ENCODE peak calls at places on chromosomes 16 and 17, in four cellular contexts. O, F, B and N are unnamed samples.

GRCh38 chr17:38864636-38865398 is 5.0 kb upstream of the LASP1 start:
- DNase-seq in O (no peak), F (no peak), B (peak), N (no peak)

GRCh38 chr17:17346428-17347233 is 43.5 kb downstream of the NT5M start:
- DNase-seq in O (no peak), F (no peak), B (no peak), N (no peak)

GRCh38 chr17:4658478-4659305 is 17.2 kb upstream of the ALOX15 start:
- DNase-seq in O (peak), F (peak), B (peak), N (no peak)

GRCh38 chr17:17411692-17412091 is 65.1 kb upstream of the MED9 start:
- DNase-seq in O (no peak), F (no peak), B (no peak), N (no peak)

GRCh38 chr17:44310612-44311376 is 2.4 kb downstream of the RUNDC3A start:
- DNase-seq in O (no peak), F (no peak), B (no peak), N (no peak)

GRCh38 chr17:7208027-7208571 is 11.5 kb downstream of the DLG4 start:
- DNase-seq in O (no peak), F (no peak), B (no peak), N (no peak)

GRCh38 chr17:59848778-59849177 is 44.0 kb downstream of the TUBD1 start:
- DNase-seq in O (peak), F (no peak), B (peak), N (peak)

GRCh38 chr16:82584553-82585152 is 42.1 kb upstream of the CDH13 start:
- DNase-seq in O (no peak), F (no peak), B (peak), N (no peak)

GRCh38 chr16:12661656-12662172 is 142.0 kb downstream of the CPPED1 start:
- DNase-seq in O (peak), F (no peak), B (peak), N (peak)

GRCh38 chr16:82031116-82032084 is 3.7 kb upstream of the HSD17B2 start:
- DNase-seq in O (no peak), F (no peak), B (peak), N (peak)

GRCh38 chr16:25941800-25942558 is 250.2 kb downstream of the HS3ST4 start:
- DNase-seq in O (no peak), F (no peak), B (no peak), N (no peak)

GRCh38 chr16:15757075-15757386 is 99.8 kb downstream of the MYH11 start:
- DNase-seq in O (no peak), F (no peak), B (no peak), N (no peak)

GRCh38 chr17:82013772-82014321 is 8.8 kb downstream of the CENPX start:
- DNase-seq in O (no peak), F (no peak), B (no peak), N (no peak)

GRCh38 chr17:3505008-3505407 is 29.2 kb downstream of the ASPA start:
- DNase-seq in O (no peak), F (no peak), B (no peak), N (no peak)

GRCh38 chr16:518858-519257 is 8.7 kb upstream of the CAPN15 start:
- DNase-seq in O (no peak), F (no peak), B (no peak), N (no peak)

GRCh38 chr17:5182597-5183409 is 8.9 kb downstream of the ZNF594 start:
- DNase-seq in O (no peak), F (no peak), B (no peak), N (no peak)

GRCh38 chr16:81263470-81264200 is 25.1 kb downstream of the BCO1 start:
- DNase-seq in O (no peak), F (no peak), B (no peak), N (no peak)

GRCh38 chr16:16158741-16159374 is 64.4 kb downstream of the ABCC6 start:
- DNase-seq in O (no peak), F (no peak), B (no peak), N (no peak)

GRCh38 chr17:82710499-82711232 is 5.8 kb upstream of the FN3KRP start:
- DNase-seq in O (no peak), F (no peak), B (no peak), N (no peak)

GRCh38 chr16:27424772-27425498 is 23.0 kb downstream of the IL21R start:
- DNase-seq in O (peak), F (no peak), B (no peak), N (no peak)

GRCh38 chr17:179721-180379 is 1.6 kb downstream of the DOC2B start:
- DNase-seq in O (no peak), F (no peak), B (peak), N (no peak)

GRCh38 chr16:70769761-70770160 is 31.2 kb downstream of the VAC14 start:
- DNase-seq in O (no peak), F (no peak), B (no peak), N (no peak)

GRCh38 chr16:13118091-13118490 is 216.7 kb downstream of the SHISA9 start:
- DNase-seq in O (no peak), F (no peak), B (no peak), N (no peak)

GRCh38 chr17:64491034-64491860 is 5.6 kb downstream of the POLG2 start:
- DNase-seq in O (peak), F (no peak), B (peak), N (peak)

GRCh38 chr16:12503201-12503600 is 300.5 kb downstream of the CPPED1 start:
- DNase-seq in O (no peak), F (no peak), B (no peak), N (no peak)

GRCh38 chr16:63890072-63890471 is 1231.8 kb downstream of the CDH11 start:
- DNase-seq in O (no peak), F (no peak), B (no peak), N (no peak)

GRCh38 chr17:74224959-74225725 is 11.8 kb downstream of the TTYH2 start:
- DNase-seq in O (no peak), F (no peak), B (no peak), N (no peak)

GRCh38 chr17:21505819-21506815 is 130.0 kb downstream of the KCNJ12 start:
- DNase-seq in O (no peak), F (no peak), B (no peak), N (no peak)

GRCh38 chr16:29950806-29951461 is 10.9 kb upstream of the TMEM219 start:
- DNase-seq in O (no peak), F (no peak), B (no peak), N (no peak)

GRCh38 chr16:74743045-74743667 is 31.5 kb downstream of the FA2H start:
- DNase-seq in O (no peak), F (no peak), B (no peak), N (no peak)

GRCh38 chr17:66762276-66762675 is 72.6 kb upstream of the CACNG5 start:
- DNase-seq in O (no peak), F (no peak), B (no peak), N (no peak)

GRCh38 chr16:57600048-57600835 is 28.2 kb upstream of the ADGRG1 start:
- DNase-seq in O (peak), F (no peak), B (peak), N (peak)

GRCh38 chr17:62967111-62967449 is 1.0 kb downstream of the TANC2 start:
- DNase-seq in O (no peak), F (no peak), B (no peak), N (no peak)